ENCODE peak calls at places on chromosomes 2 and 18, in eight cellular contexts. U is small intestine; E is esophagus squamous epithelium; S is AG04450; R is transverse colon; D is CD4-positive, alpha-beta memory T cell; A is sigmoid colon; Y is ovary. B is an unnamed sample.

GRCh38 chr2:180291552-180292421 is 284.7 kb upstream of the CWC22 start:
- DNase-seq in R (no peak), D (no peak), A (no peak), E (no peak), U (no peak), Y (no peak), S (no peak), B (no peak)

GRCh38 chr18:69658137-69658536 is 257.4 kb downstream of the DOK6 start:
- DNase-seq in D (no peak), A (no peak), E (no peak), R (no peak), U (no peak), Y (no peak), S (no peak), B (no peak)

GRCh38 chr2:198314559-198315153 is 510.3 kb downstream of the PLCL1 start:
- DNase-seq in R (no peak), A (no peak), E (no peak), Y (no peak), U (peak), D (peak), S (peak), B (no peak)

GRCh38 chr2:222319576-222320440 is 21.0 kb upstream of the PAX3 start:
- DNase-seq in U (no peak), D (no peak), A (no peak), S (no peak), Y (no peak), R (no peak), E (no peak), B (no peak)

GRCh38 chr2:75765798-75766197 is 55.1 kb upstream of the GCFC2 start:
- DNase-seq in S (no peak), A (no peak), U (peak), D (no peak), Y (no peak), R (peak), E (no peak), B (no peak)

GRCh38 chr2:169031202-169031601 is at the start of gene ABCB11:
- DNase-seq in A (no peak), D (no peak), S (no peak), R (no peak), E (no peak), Y (no peak), U (no peak), B (no peak)

GRCh38 chr2:28652217-28652616 is 99.4 kb upstream of the PPP1CB start:
- DNase-seq in R (no peak), S (no peak), A (no peak), E (no peak), Y (no peak), U (peak), D (no peak), B (no peak)

GRCh38 chr2:62817995-62818713 is 112.6 kb downstream of the EHBP1 start:
- DNase-seq in E (no peak), A (no peak), Y (no peak), S (no peak), D (no peak), U (no peak), R (no peak), B (no peak)

GRCh38 chr2:221518201-221518936 is 53.7 kb downstream of the EPHA4 start:
- DNase-seq in D (peak), R (no peak), U (no peak), E (no peak), S (peak), A (no peak), Y (no peak), B (no peak)

GRCh38 chr2:134371041-134371440 is 117.2 kb downstream of the MGAT5 start:
- DNase-seq in D (no peak), Y (no peak), E (no peak), R (no peak), S (no peak), A (no peak), U (no peak), B (no peak)

GRCh38 chr2:41965886-41966285 is 81.9 kb upstream of the PKDCC start:
- DNase-seq in E (no peak), A (peak), D (no peak), R (peak), Y (no peak), S (no peak), U (no peak), B (no peak)

GRCh38 chr2:188475945-188476344 is 184.3 kb downstream of the GULP1 start:
- DNase-seq in Y (no peak), R (no peak), E (no peak), A (no peak), D (no peak), U (no peak), S (no peak), B (no peak)

GRCh38 chr2:178683877-178684276 is 123.3 kb downstream of the TTN start:
- DNase-seq in Y (no peak), D (no peak), A (no peak), E (no peak), R (no peak), U (no peak), S (no peak), B (no peak)

GRCh38 chr2:196294510-196294909 is 123.1 kb upstream of the STK17B start:
- DNase-seq in D (no peak), A (no peak), R (no peak), Y (no peak), S (no peak), E (no peak), U (no peak), B (no peak)

GRCh38 chr18:13147146-13147545 is 71.4 kb upstream of the LDLRAD4 start:
- DNase-seq in Y (no peak), A (no peak), S (no peak), U (no peak), D (no peak), E (no peak), R (no peak), B (no peak)

GRCh38 chr2:3280197-3280596 is 97.4 kb downstream of the EIPR1 start:
- DNase-seq in E (no peak), U (no peak), R (no peak), A (peak), S (no peak), D (no peak), Y (no peak), B (peak)

GRCh38 chr2:169260846-169261245 is 101.5 kb downstream of the LRP2 start:
- DNase-seq in S (no peak), R (no peak), E (no peak), U (no peak), D (no peak), A (no peak), Y (no peak), B (no peak)

GRCh38 chr2:172667926-172668325 is 67.7 kb upstream of the RAPGEF4 start:
- DNase-seq in R (no peak), A (no peak), E (no peak), D (no peak), Y (no peak), S (no peak), U (no peak), B (no peak)

GRCh38 chr2:19833978-19834377 is 67.8 kb downstream of the TTC32 start:
- DNase-seq in S (no peak), D (no peak), R (no peak), Y (no peak), A (no peak), U (no peak), E (no peak), B (no peak)

GRCh38 chr18:46207985-46208384 is 103.8 kb downstream of the HAUS1 start:
- DNase-seq in S (no peak), A (no peak), R (no peak), U (no peak), D (no peak), Y (no peak), E (no peak), B (no peak)

GRCh38 chr18:30982285-30982992 is 60.1 kb downstream of the DSC3 start:
- DNase-seq in D (no peak), Y (no peak), E (no peak), S (no peak), U (peak), A (no peak), R (peak), B (no peak)

GRCh38 chr2:143254108-143254507 is 124.9 kb downstream of the ARHGAP15 start:
- DNase-seq in D (no peak), R (peak), S (no peak), A (no peak), E (no peak), U (no peak), Y (no peak), B (no peak)

GRCh38 chr2:77007668-77008067 is 514.5 kb downstream of the LRRTM4 start:
- DNase-seq in U (no peak), R (no peak), Y (no peak), S (no peak), A (no peak), D (no peak), E (no peak), B (no peak)

GRCh38 chr2:65724341-65724740 is 291.9 kb upstream of the SPRED2 start:
- DNase-seq in R (no peak), U (no peak), Y (no peak), D (no peak), S (no peak), A (no peak), E (no peak), B (no peak)

GRCh38 chr18:36158261-36158867 is 28.7 kb downstream of the ELP2 start:
- DNase-seq in E (no peak), R (no peak), A (no peak), U (no peak), D (no peak), Y (no peak), S (peak), B (no peak)

GRCh38 chr2:177598321-177598922 is 205.8 kb downstream of the AGPS start:
- DNase-seq in U (no peak), E (no peak), R (no peak), Y (peak), A (peak), S (no peak), D (no peak), B (no peak)

GRCh38 chr2:213251618-213252017 is 32.6 kb upstream of the SPAG16 start:
- DNase-seq in R (no peak), E (no peak), U (peak), A (no peak), Y (no peak), D (peak), S (peak), B (no peak)

GRCh38 chr2:156339866-156340265 is 7.3 kb upstream of the NR4A2 start:
- DNase-seq in S (no peak), Y (no peak), E (no peak), A (no peak), D (no peak), R (no peak), U (no peak), B (no peak)

GRCh38 chr2:200426754-200427153 is 83.1 kb downstream of the KCTD18 start:
- DNase-seq in S (no peak), R (no peak), D (no peak), A (no peak), U (no peak), Y (no peak), E (no peak), B (no peak)

GRCh38 chr18:74373428-74373827 is 57.8 kb downstream of the C18orf63 start:
- DNase-seq in S (no peak), E (no peak), A (no peak), D (peak), R (no peak), Y (no peak), U (peak), B (no peak)

GRCh38 chr18:40662898-40663437 is 1292.1 kb upstream of the PIK3C3 start:
- DNase-seq in S (no peak), Y (peak), D (no peak), E (no peak), U (no peak), A (no peak), R (no peak), B (no peak)

GRCh38 chr2:77778917-77779316 is 256.7 kb upstream of the LRRTM4 start:
- DNase-seq in Y (no peak), D (no peak), E (no peak), U (no peak), R (no peak), A (no peak), S (no peak), B (no peak)

GRCh38 chr2:39919511-39920317 is 140.7 kb upstream of the THUMPD2 start:
- DNase-seq in R (no peak), A (peak), D (no peak), U (no peak), S (no peak), E (no peak), Y (no peak), B (no peak)

GRCh38 chr18:64134044-64134757 is 14.7 kb downstream of the LINC00305 start:
- DNase-seq in A (no peak), D (no peak), R (no peak), E (no peak), U (no peak), S (no peak), Y (no peak), B (no peak)

GRCh38 chr2:40190457-40190856 is 261.4 kb downstream of the SLC8A1 start:
- DNase-seq in A (no peak), R (no peak), D (no peak), S (no peak), E (no peak), U (no peak), Y (no peak), B (no peak)

GRCh38 chr2:168686485-168687191 is 115.8 kb upstream of the NOSTRIN start:
- DNase-seq in A (no peak), U (no peak), R (no peak), Y (no peak), S (no peak), E (no peak), D (no peak), B (no peak)

GRCh38 chr2:130834923-130835765 is 1.6 kb upstream of the ARHGEF4 start:
- DNase-seq in D (no peak), E (no peak), S (no peak), Y (no peak), R (no peak), U (no peak), A (no peak), B (no peak)

GRCh38 chr2:130837811-130838565 is 1.3 kb downstream of the ARHGEF4 start:
- DNase-seq in R (no peak), U (no peak), E (no peak), D (no peak), S (no peak), Y (no peak), A (no peak), B (no peak)

GRCh38 chr2:130837175-130837810 is 579 bp downstream of the ARHGEF4 start:
- DNase-seq in E (no peak), Y (no peak), A (no peak), D (no peak), R (no peak), U (no peak), S (no peak), B (no peak)

GRCh38 chr2:130835766-130836015 is 1.0 kb upstream of the ARHGEF4 start:
- DNase-seq in Y (no peak), R (no peak), D (no peak), S (no peak), A (peak), U (no peak), E (no peak), B (no peak)

DNA sequence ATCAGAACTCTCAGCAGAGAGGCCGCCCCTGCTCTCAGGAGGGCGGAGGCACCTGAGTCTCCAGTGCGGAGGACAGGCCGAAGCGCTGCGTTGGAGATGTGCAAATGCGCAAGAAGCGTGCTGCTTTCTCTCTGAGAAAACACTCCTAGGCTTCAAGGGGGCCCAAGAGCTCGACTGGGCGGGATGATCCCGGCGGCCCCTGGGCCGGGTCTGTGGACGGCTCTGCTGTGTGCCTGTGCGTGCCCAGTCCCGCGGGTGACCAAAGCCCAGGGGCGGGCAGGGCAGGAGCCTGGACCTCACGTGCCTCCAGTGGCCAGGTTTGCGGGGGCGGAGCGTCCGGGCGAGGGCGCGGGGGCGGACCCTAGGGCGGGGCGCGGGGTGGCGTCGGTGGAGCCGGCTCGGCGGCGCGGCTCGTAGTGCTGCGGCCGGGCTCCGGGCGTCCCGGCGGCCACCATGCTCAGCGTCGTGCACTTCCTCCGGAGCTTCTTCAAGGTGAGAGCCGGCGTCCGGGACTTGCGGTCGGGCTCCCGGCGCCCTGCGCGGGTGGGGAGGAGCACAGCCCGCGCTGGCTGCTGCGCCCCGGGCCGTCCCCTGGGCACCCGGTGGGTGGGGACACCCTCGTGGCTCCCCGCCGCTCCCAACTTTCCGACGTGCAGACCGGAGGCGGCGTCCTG is at the start of gene ARHGEF4:
- DNase-seq in D (no peak), S (no peak), E (no peak), Y (no peak), A (no peak), U (peak), R (peak), B (peak)
- H3K27ac ChIP-seq in D (no peak), S (no peak), E (peak), Y (no peak), A (no peak), U (no peak), R (no peak), B (no peak)

GRCh38 chr2:95348609-95349567 is 51.7 kb downstream of the KCNIP3 start:
- DNase-seq in S (no peak), D (no peak), Y (no peak), E (no peak), U (no peak), A (peak), R (no peak), B (peak)

GRCh38 chr2:95345415-95346235 is 48.5 kb downstream of the KCNIP3 start:
- DNase-seq in R (peak), S (peak), U (peak), A (peak), E (no peak), D (peak), Y (peak), B (peak)

GRCh38 chr2:95347681-95348608 is 50.8 kb downstream of the KCNIP3 start:
- DNase-seq in A (peak), D (no peak), S (no peak), R (no peak), U (no peak), E (no peak), Y (no peak), B (peak)

GRCh38 chr2:95346236-95346737 is 49.1 kb downstream of the KCNIP3 start:
- DNase-seq in Y (peak), U (peak), D (no peak), S (no peak), R (peak), A (peak), E (no peak), B (peak)

DNA sequence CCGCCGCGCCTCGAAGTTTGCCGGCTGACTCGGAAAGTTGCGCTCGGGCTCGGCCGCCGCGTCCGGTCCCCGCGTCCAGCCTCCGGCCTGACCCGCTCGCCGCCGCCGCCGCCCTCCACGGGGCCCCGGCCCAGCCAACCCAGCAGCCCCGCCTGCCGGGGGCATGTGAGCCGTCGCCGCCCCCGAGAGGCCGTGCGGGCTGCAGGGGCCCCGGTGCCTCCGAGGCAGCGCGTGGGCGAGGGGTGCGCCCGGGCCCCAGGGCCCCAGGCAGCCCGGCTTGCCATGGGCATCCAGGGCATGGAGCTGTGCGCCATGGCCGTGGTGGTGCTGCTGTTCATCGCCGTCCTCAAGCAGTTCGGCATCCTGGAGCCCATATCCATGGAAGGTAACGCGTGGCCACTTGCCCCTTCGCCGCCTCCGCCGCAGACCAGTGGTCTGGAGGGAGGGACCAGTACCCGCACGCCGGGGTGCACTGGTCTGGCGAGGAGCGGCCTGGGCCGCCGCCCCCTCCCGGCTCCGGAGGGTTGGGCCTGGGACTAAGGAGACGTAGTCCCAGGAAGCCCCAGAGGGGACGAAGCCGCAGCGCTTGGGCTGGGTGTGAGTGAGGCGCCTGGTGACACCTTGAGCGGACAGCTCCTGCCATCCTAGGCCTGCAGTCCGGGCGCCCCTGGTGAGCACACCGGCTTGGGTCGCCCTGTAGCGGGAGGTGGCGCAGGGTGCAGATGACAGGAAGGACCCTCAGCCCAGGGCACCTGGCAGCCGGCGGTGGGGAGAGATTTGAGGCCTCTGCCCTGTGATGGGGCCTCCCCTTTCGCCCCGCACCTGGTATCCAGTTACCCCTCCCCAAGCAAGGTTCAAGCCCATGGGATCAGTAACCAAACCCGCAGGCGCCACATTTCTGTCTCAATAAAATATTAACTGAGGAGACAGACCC is 49.9 kb downstream of the KCNIP3 start:
- DNase-seq in Y (peak), D (no peak), R (no peak), U (peak), S (no peak), A (peak), E (no peak), B (peak)
- H3K4me3 ChIP-seq in Y (peak), D (no peak), R (peak), U (peak), S (peak), A (peak), E (peak), B (peak)

GRCh38 chr2:219228745-219229374 is 576 bp downstream of the ATG9A start:
- DNase-seq in D (no peak), E (no peak), S (no peak), Y (peak), A (peak), R (no peak), U (no peak), B (no peak)
- H3K27ac ChIP-seq in D (peak), E (peak), S (peak), Y (peak), A (peak), R (peak), U (peak), B (peak)

DNA sequence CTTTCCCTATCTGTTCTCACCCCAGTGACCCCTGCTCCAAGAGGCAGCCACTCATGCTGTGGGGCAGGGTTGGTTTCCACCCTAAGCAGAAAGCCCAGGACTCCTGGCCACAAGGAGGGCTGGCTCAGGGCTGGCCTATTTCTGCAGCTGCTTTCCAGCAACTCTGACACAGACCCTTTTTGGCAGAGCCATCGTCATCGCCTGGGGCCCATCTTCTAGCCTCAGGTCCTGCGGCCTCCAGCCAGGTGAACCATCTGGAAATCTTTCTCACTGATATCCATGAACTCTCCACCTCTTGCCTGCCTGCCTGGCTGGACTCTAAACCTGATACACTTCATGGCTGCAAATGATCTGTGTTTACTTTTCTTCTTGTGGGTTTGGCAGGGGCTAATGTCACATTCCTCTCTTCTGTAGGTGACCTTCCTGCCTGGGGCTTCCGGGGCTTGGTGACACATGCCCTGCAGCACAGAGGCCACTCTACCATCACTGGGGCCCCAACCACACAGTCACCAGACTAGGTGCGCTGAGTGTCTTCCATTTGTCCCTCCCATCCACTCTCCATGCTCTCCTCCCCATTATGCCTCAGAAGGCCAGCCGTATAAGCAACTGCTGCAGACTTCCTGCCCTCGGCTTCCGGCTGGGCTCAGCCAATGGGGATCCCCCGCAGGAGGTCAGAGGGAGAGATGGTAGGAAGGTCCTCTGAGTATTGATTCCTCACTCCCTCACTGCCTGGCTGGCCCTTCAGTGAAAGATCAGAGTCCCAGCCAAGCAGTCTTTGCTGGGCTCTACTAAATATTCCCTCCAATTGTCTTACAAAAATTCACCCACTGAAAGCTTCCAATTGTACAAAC is 9.7 kb upstream of the COPS8 start:
- DNase-seq in A (no peak), D (no peak), U (no peak), R (no peak), Y (no peak), S (no peak), E (no peak), B (peak)
- H3K4me3 ChIP-seq in A (no peak), D (no peak), U (no peak), R (no peak), Y (no peak), S (no peak), E (no peak), B (no peak)